ENCODE peak calls at places on chromosomes 13 and 19, in seven cellular contexts. V is H1, I is neuronal stem cell, S is trophoblast cell, K is IMR-90, N is mesendoderm, C is mesenchymal stem cell. Z is an unnamed sample.

GRCh38 chr19:9945319-9945966 is 9.1 kb upstream of the OLFM2 start:
- DNase-seq in N (peak; percentile 51), K (peak; percentile 100), C (peak; percentile 97), S (no peak), V (no peak), I (no peak), Z (peak; percentile 57)

GRCh38 chr13:51628059-51628852 is 44.0 kb downstream of the WDFY2 start:
- DNase-seq in V (no peak), N (no peak), C (peak; percentile 45), S (no peak), I (no peak), K (no peak), Z (no peak)

GRCh38 chr13:97537110-97537509 is 103.1 kb downstream of the RAP2A start:
- DNase-seq in K (no peak), C (peak; percentile 8), I (no peak), V (no peak), N (no peak), S (no peak), Z (no peak)

GRCh38 chr19:23822735-23823134 is 64.0 kb upstream of the ZNF681 start:
- DNase-seq in K (no peak), C (no peak), I (no peak), V (no peak), N (peak; percentile 32), S (peak; percentile 85), Z (no peak)

GRCh38 chr19:6239871-6240676 is 39.7 kb downstream of the MLLT1 start:
- DNase-seq in N (no peak), V (no peak), I (no peak), K (no peak), C (no peak), S (no peak), Z (no peak)

GRCh38 chr19:11268783-11269267 is 6.5 kb upstream of the DOCK6 start:
- DNase-seq in N (no peak), K (peak; percentile 84), S (no peak), C (peak; percentile 82), I (no peak), V (no peak), Z (no peak)

GRCh38 chr13:48144413-48145035 is 49.6 kb upstream of the MED4 start:
- DNase-seq in I (no peak), S (peak; percentile 71), C (no peak), N (no peak), V (no peak), K (peak; percentile 45), Z (no peak)

GRCh38 chr13:59671853-59672252 is 491.9 kb downstream of the DIAPH3 start:
- DNase-seq in C (no peak), I (no peak), S (no peak), N (no peak), K (no peak), V (no peak), Z (no peak)

GRCh38 chr19:30096596-30097370 is 154.7 kb downstream of the URI1 start:
- DNase-seq in I (no peak), K (no peak), V (no peak), S (no peak), N (no peak), C (no peak), Z (no peak)

GRCh38 chr13:80562423-80562822 is 221.5 kb upstream of the SPRY2 start:
- DNase-seq in C (no peak), I (no peak), S (no peak), V (no peak), N (no peak), K (no peak), Z (no peak)

GRCh38 chr19:4064551-4065260 is 2.0 kb downstream of the ZBTB7A start:
- DNase-seq in V (no peak), K (no peak), S (no peak), N (peak; percentile 53), C (no peak), I (no peak), Z (peak; percentile 38)

GRCh38 chr19:18293642-18294466 is 12.4 kb upstream of the JUND start:
- DNase-seq in V (no peak), I (no peak), N (peak; percentile 42), S (no peak), K (no peak), C (no peak), Z (no peak)

GRCh38 chr13:98960331-98961203 is 17.3 kb downstream of the DOCK9 start:
- DNase-seq in V (no peak), I (no peak), S (no peak), N (no peak), C (peak; percentile 49), K (no peak), Z (no peak)

GRCh38 chr13:113928701-113929627 is 44.9 kb downstream of the C13orf46 start:
- DNase-seq in I (no peak), N (no peak), C (peak; percentile 62), K (peak; percentile 69), V (no peak), S (no peak), Z (peak; percentile 22)

GRCh38 chr13:20796791-20797513 is 23.2 kb upstream of the EEF1AKMT1 start:
- DNase-seq in C (peak; percentile 48), V (no peak), I (no peak), K (peak; percentile 39), N (no peak), S (no peak), Z (no peak)

GRCh38 chr13:51425410-51426042 is 27.3 kb downstream of the INTS6 start:
- DNase-seq in V (no peak), S (no peak), I (no peak), K (peak; percentile 60), N (peak; percentile 4), C (peak; percentile 62), Z (no peak)

GRCh38 chr13:47025791-47026419 is 129.1 kb upstream of the HTR2A start:
- DNase-seq in N (no peak), S (no peak), C (no peak), V (no peak), I (no peak), K (no peak), Z (no peak)

GRCh38 chr13:77338961-77339401 is 12.1 kb upstream of the MYCBP2 start:
- DNase-seq in S (no peak), K (no peak), C (no peak), V (no peak), I (no peak), N (no peak), Z (no peak)

GRCh38 chr19:55647732-55648656 is at the start of gene CCDC106:
- DNase-seq in V (no peak), C (peak; percentile 82), N (peak; percentile 87), K (peak; percentile 68), I (peak; percentile 71), S (no peak), Z (peak; percentile 86)

DNA sequence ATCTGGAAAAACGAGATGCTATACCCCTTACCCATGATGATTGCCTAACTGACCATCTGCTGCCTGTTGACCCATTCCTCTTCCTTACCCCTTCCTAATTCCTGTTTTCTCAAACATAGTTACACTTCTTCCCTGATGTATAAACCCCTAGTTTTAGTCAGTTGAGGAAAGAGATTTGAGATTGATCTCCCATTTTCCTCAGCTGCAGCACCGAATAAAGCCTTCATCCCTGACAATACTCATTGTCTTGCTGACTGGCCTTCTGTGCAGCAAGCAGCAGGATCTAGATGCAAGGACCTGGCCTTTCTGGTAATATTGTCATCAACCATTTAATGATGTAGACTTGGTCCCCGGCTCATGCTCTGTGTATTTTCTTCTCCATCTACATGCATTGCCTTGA is 999 bp upstream of the ZNF264 start:
- DNase-seq in I (no peak), K (no peak), V (no peak), C (no peak), N (no peak), S (no peak), Z (no peak)
- H3K18ac ChIP-seq in I (no peak overlapping the region), K (no peak overlapping the region), V (no peak overlapping the region), C (no peak overlapping the region), N (no peak overlapping the region), S (no peak overlapping the region), Z (no peak overlapping the region)

GRCh38 chr19:1475751-1476437 is 3.1 kb downstream of the C19orf25 start:
- DNase-seq in N (no peak), S (no peak), I (no peak), C (no peak), K (no peak), V (no peak), Z (peak; percentile 20)
- H3K18ac ChIP-seq in N (no peak overlapping the region), S (no peak overlapping the region), I (no peak overlapping the region), C (no peak overlapping the region), K (no peak overlapping the region), V (no peak overlapping the region), Z (no peak overlapping the region)

DNA sequence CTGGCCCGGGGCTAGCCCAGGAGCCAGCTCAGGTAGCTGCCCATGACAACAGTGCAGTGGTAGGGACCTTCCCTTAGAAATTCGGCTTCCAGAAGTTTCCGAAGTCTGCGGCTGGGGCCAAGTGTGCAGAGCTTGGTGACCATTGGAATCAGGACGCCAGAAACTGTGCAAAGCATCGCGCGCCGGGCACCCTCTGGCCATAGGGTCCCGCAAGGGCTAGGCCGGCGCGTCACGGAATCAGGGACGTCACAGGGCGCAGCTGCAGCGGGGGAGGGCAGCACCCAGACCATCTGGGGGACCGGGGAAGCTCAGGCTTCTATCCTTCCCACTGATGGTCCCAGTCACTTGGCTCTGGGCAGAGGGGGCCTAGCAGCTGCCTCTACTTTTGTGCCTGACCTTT is 219.1 kb downstream of the MTUS2 start:
- DNase-seq in S (no peak), C (no peak), V (no peak), I (no peak), N (no peak), K (no peak), Z (no peak)
- H3K18ac ChIP-seq in S (no peak overlapping the region), C (no peak overlapping the region), V (no peak overlapping the region), I (peak overlapping the region; percentile 80), N (no peak overlapping the region), K (no peak overlapping the region), Z (no peak overlapping the region)

DNA sequence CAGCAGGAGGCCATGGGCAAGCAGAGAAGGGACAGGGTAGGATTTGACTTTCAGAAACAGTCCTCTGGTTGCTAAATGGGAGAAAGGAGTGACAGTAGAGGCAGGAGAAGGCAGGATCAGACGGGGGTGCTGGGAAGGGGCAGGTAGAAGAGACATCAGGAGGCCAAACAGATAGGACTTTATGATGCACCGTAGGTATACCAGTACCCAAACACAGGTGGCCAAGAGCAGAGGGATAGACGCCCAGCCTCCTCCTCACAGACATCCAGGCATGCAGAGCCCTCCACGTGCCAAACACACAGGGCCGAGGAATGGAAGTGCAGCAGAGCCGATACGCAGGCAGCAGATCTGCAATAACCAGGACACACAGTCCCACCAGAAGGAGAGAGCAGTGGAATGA is 1.3 kb upstream of the AXL start:
- DNase-seq in K (no peak), V (no peak), N (no peak), I (no peak), C (no peak), S (no peak), Z (no peak)
- H3K18ac ChIP-seq in K (no peak overlapping the region), V (peak overlapping the region; percentile 15), N (no peak overlapping the region), I (no peak overlapping the region), C (no peak overlapping the region), S (peak overlapping the region; percentile 1), Z (no peak overlapping the region)

DNA sequence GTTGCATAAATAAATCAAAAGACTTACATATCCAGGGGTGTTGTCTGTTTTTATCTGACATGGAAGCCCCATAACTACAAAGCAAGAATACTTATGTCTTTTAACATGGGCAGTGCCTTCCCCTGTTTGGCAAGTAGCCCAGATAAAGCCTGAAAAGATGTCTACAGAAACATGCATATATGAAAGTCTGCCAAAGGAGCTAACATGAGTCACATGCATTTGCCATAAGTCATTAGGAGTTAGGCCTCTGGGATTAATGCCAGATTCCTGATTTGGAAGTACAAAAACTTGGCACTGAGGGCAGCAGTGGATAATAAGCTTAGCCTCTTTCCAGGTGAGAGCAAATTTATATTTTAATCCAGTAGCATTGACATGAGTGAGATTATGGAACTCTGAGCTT is 62.0 kb downstream of the ZNF737 start:
- DNase-seq in S (no peak), K (peak; percentile 35), N (no peak), I (no peak), C (no peak), V (no peak), Z (no peak)
- H3K18ac ChIP-seq in S (no peak overlapping the region), K (no peak overlapping the region), N (no peak overlapping the region), I (no peak overlapping the region), C (no peak overlapping the region), V (no peak overlapping the region), Z (no peak overlapping the region)

Z was measured in H9.